ENCODE peak calls at places on chromosomes 13 and 19, in six cellular contexts. T is AG10803, O is fibroblast of pulmonary artery, Z is lung, H is stomach, W is brain microvascular endothelial cell. C is an unnamed sample.

GRCh38 chr13:26663801-26664200 is 96.8 kb downstream of the GPR12 start:
- DNase-seq in T (no peak), O (no peak), Z (no peak), H (no peak), W (no peak), C (no peak)

GRCh38 chr19:18435185-18435841 is 2.6 kb downstream of the ISYNA1 start:
- DNase-seq in T (no peak), O (no peak), Z (no peak), H (no peak), W (no peak), C (no peak)

GRCh38 chr13:99659234-99659633 is 158.0 kb downstream of the TM9SF2 start:
- DNase-seq in T (no peak), O (no peak), Z (no peak), H (no peak), W (no peak), C (no peak)

GRCh38 chr13:32745509-32745908 is 159.3 kb downstream of the PDS5B start:
- DNase-seq in T (no peak), O (no peak), Z (no peak), H (no peak), W (no peak), C (no peak)

GRCh38 chr13:20503088-20504083 is 22.3 kb downstream of the CRYL1 start:
- DNase-seq in T (no peak), O (no peak), Z (no peak), H (no peak), W (no peak), C (no peak)

GRCh38 chr13:29465741-29466293 is 129.7 kb downstream of the SLC7A1 start:
- DNase-seq in T (peak), O (peak), Z (no peak), H (peak), W (peak), C (peak)

GRCh38 chr19:40512473-40513344 is 45.9 kb downstream of the SPTBN4 start:
- DNase-seq in T (peak), O (peak), Z (no peak), H (peak), W (peak), C (peak)

GRCh38 chr13:73173160-73173905 is 114.5 kb downstream of the KLF5 start:
- DNase-seq in T (no peak), O (no peak), Z (no peak), H (no peak), W (no peak), C (no peak)

GRCh38 chr13:111247552-111247951 is 72.9 kb upstream of the TEX29 start:
- DNase-seq in T (peak), O (peak), Z (no peak), H (peak), W (no peak), C (no peak)

GRCh38 chr13:20193924-20194631 is 1.3 kb upstream of the GJB2 start:
- DNase-seq in T (no peak), O (no peak), Z (no peak), H (no peak), W (no peak), C (no peak)

GRCh38 chr19:29671393-29672076 is 6.3 kb downstream of the PLEKHF1 start:
- DNase-seq in T (no peak), O (peak), Z (peak), H (peak), W (peak), C (peak)

GRCh38 chr13:34019870-34020269 is 201.9 kb downstream of the RFC3 start:
- DNase-seq in T (no peak), O (no peak), Z (no peak), H (no peak), W (no peak), C (no peak)

GRCh38 chr13:34208326-34208725 is 390.4 kb downstream of the RFC3 start:
- DNase-seq in T (peak), O (no peak), Z (no peak), H (no peak), W (no peak), C (peak)

GRCh38 chr19:2554856-2555255 is 78.9 kb downstream of the GADD45B start:
- DNase-seq in T (peak), O (peak), Z (no peak), H (no peak), W (no peak), C (no peak)

GRCh38 chr13:75417647-75418046 is 64.3 kb downstream of the TBC1D4 start:
- DNase-seq in T (no peak), O (no peak), Z (no peak), H (no peak), W (no peak), C (no peak)

GRCh38 chr19:41844601-41845000 is at the start of gene LYPD4:
- DNase-seq in T (no peak), O (no peak), Z (no peak), H (no peak), W (no peak), C (no peak)

GRCh38 chr19:54329476-54330165 is 9.3 kb downstream of the LILRA4 start:
- DNase-seq in T (no peak), O (no peak), Z (no peak), H (no peak), W (no peak), C (no peak)

GRCh38 chr19:16627194-16627927 is 643 bp downstream of the MED26 start:
- DNase-seq in T (peak), O (no peak), Z (no peak), H (no peak), W (no peak), C (no peak)

GRCh38 chr13:91347996-91348905 is 764 bp downstream of the MIR17HG start:
- DNase-seq in T (peak), O (peak), Z (peak), H (peak), W (no peak), C (peak)

GRCh38 chr19:42494321-42494720 is 34.0 kb downstream of the CEACAM1 start:
- DNase-seq in T (no peak), O (no peak), Z (no peak), H (no peak), W (no peak), C (no peak)

GRCh38 chr13:51122868-51123267 is 11.8 kb upstream of the C13orf42 start:
- DNase-seq in T (no peak), O (no peak), Z (no peak), H (no peak), W (no peak), C (no peak)

GRCh38 chr13:112708560-112709240 is 18.9 kb downstream of the ATP11A start:
- DNase-seq in T (no peak), O (no peak), Z (no peak), H (no peak), W (no peak), C (no peak)

GRCh38 chr19:4773047-4773640 is 18.4 kb upstream of the FEM1A start:
- DNase-seq in T (no peak), O (no peak), Z (no peak), H (no peak), W (no peak), C (no peak)

GRCh38 chr19:48491793-48492123 is 19.9 kb downstream of the LMTK3 start:
- DNase-seq in T (no peak), O (no peak), Z (no peak), H (no peak), W (no peak), C (no peak)
- H3K4me3 ChIP-seq in T (no peak), O (no peak), Z (no peak), H (no peak), W (no peak), C (no peak)

GRCh38 chr13:54185785-54186184 is 1157.2 kb downstream of the OLFM4 start:
- DNase-seq in T (no peak), O (no peak), Z (no peak), H (no peak), W (no peak), C (no peak)
- TF ChIP-seq CTCF in T (no peak), O (no peak), Z (no peak), H (no peak), W (no peak), C (no peak)

GRCh38 chr13:40660270-40660669 is 6.2 kb downstream of the FOXO1 start:
- DNase-seq in T (no peak), O (no peak), Z (no peak), H (no peak), W (no peak), C (no peak)

GRCh38 chr13:40657961-40658360 is 8.5 kb downstream of the FOXO1 start:
- DNase-seq in T (no peak), O (no peak), Z (no peak), H (no peak), W (peak), C (peak)

GRCh38 chr13:40660692-40661091 is 5.7 kb downstream of the FOXO1 start:
- DNase-seq in T (no peak), O (no peak), Z (no peak), H (no peak), W (no peak), C (no peak)

GRCh38 chr13:40656358-40656757 is 10.1 kb downstream of the FOXO1 start:
- DNase-seq in T (no peak), O (no peak), Z (no peak), H (no peak), W (no peak), C (no peak)

GRCh38 chr13:40657307-40657706 is 9.1 kb downstream of the FOXO1 start:
- DNase-seq in T (no peak), O (no peak), Z (no peak), H (no peak), W (no peak), C (no peak)
- H3K4me3 ChIP-seq in T (no peak), O (no peak), Z (no peak), H (no peak), W (no peak), C (no peak)

GRCh38 chr19:38850976-38851621 is 1.3 kb upstream of the HNRNPL start:
- DNase-seq in T (no peak), O (no peak), Z (peak), H (no peak), W (no peak), C (no peak)
- TF ChIP-seq CTCF in T (no peak), O (no peak), Z (no peak), H (no peak), W (no peak), C (no peak)

GRCh38 chr13:80341771-80342271 is 895 bp upstream of the SPRY2 start:
- DNase-seq in T (no peak), O (peak), Z (peak), H (no peak), W (peak), C (peak)
- H3K4me3 ChIP-seq in T (peak), O (peak), Z (no peak), H (peak), W (peak), C (peak)

GRCh38 chr19:55637534-55637933 is 3.3 kb upstream of the ZNF580 start:
- DNase-seq in T (no peak), O (no peak), Z (no peak), H (no peak), W (no peak), C (no peak)

GRCh38 chr19:55635856-55636440 is 4.9 kb upstream of the ZNF580 start:
- DNase-seq in T (no peak), O (no peak), Z (no peak), H (no peak), W (no peak), C (no peak)

GRCh38 chr19:55636723-55637122 is 4.1 kb upstream of the ZNF580 start:
- DNase-seq in T (no peak), O (no peak), Z (no peak), H (no peak), W (no peak), C (no peak)

GRCh38 chr19:55633866-55634265 is 6.9 kb upstream of the ZNF580 start:
- DNase-seq in T (no peak), O (no peak), Z (no peak), H (no peak), W (no peak), C (no peak)

DNA sequence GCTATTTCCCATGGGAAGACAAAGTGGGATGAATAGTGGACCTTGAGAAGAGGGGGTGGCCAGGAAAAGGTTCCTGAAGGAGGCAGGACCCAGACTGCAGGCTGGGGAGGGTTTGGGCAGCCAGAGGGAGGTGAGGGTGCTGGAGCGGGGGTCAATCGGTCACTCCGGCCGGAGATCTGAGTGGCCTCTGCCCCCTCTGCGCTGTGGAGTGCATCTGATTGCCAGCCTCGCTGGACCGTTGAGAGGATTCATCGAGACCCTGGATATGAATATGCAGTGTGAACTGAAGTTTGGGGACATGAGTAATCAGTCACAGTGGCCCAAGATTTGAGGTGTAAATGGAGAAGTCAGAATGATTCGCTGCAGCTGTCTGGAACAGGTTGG is 5.5 kb upstream of the ZNF580 start:
- DNase-seq in T (no peak), O (no peak), Z (no peak), H (no peak), W (no peak), C (no peak)
- TF ChIP-seq CTCF in T (no peak), O (no peak), Z (no peak), H (no peak), W (no peak), C (no peak)

GRCh38 chr19:7293795-7294570 is at the start of gene INSR:
- DNase-seq in T (peak), O (peak), Z (peak), H (peak), W (peak), C (peak)

GRCh38 chr19:7288977-7289376 is 5.2 kb downstream of the INSR start:
- DNase-seq in T (no peak), O (no peak), Z (no peak), H (no peak), W (no peak), C (no peak)

GRCh38 chr19:7292950-7293794 is 1.0 kb downstream of the INSR start:
- DNase-seq in T (no peak), O (no peak), Z (peak), H (peak), W (no peak), C (peak)

GRCh38 chr19:7294571-7295212 is 478 bp upstream of the INSR start:
- DNase-seq in T (peak), O (peak), Z (peak), H (peak), W (no peak), C (peak)

DNA sequence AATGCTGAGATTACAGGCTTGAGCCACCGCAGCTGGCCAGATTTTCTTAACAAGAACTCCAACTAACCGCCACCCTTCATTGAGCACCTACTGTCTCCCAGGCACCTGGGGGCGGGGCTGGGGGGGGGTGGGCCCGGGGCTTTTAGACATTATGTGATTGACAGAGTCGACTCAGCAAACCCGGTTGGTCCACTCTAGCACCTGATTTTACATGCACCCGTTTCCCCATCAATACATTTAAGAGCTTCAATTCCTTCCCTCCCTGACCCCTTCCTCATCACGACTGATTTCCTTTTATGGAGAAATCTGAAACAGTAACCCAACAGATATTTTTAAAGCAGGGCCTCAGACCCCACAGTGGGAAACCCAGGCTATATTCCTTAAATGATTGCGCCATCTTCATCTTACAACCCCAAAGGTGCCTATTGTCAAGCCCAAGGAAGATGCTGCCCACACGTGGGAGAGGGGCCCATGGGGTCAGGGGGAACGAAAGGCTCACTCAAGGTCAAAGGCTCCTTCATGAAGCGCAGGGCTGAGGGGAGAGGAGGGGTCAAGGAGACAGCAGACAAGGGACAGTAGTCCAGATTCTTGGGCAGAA is 1.8 kb downstream of the INSR start:
- DNase-seq in T (no peak), O (no peak), Z (no peak), H (no peak), W (no peak), C (no peak)
- H3K4me3 ChIP-seq in T (peak), O (peak), Z (peak), H (peak), W (peak), C (peak)

DNA sequence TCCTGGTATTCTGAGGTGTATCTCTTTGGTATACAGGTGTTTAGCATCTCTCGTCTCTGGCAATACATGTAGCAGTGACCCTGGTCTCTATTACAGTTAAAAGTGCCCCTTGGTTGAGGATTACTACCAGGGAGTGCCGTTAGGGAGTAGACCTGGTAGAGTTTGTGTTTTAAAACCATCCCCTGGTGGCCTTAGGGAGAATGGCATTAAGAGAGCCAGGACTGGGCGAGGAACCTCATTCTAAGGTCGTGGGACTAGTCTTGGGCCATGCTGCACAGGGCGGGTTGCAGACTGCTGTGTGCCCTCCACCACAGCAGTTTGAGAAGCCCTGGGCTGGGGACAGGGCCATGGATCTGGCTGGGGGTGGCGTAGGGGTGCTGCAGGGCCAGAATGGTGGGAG is 35.0 kb downstream of the B3GLCT start:
- DNase-seq in T (no peak), O (peak), Z (no peak), H (no peak), W (no peak), C (peak)
- TF ChIP-seq CTCF in T (peak), O (peak), Z (no peak), H (no peak), W (peak), C (peak)

DNA sequence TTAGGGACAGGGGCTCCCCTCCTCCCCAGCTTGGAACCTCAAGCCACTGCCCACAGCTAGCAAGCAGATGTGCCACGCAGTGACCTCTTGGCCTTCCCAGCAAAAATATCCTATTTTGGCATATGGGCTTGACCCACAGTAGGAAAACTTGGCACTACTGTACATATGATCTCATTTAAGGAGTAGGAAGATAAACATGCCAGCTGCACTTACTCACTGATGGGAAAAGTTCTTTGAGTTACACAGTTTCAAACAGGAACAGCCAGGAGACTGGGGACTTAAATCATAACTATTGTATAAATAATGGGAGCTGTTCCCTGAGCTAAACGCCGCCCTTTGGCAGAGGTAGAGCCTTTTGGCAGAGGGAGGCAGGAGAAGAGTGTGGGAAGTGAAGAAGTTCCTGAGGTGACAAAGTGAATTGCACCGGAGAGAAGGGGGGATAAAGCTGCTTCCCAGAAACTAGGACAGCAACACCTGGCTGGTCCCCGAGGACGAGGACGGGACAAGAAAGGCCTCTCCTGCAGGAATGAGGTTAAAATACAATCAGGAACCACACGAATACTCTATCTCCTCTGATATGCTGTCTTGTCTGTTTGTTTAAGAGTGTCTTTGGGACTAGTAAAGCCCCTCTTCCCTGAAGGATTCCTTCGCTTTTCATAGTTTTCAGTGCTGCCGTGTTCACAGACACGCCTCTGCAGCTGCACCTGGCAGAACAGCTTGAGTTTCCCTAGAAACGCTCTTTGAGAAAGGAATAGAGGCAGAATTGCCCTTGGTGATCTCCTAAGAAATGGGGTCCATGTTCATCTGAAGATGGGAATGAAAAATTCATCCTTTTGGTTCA is 5.9 kb downstream of the SACS start:
- DNase-seq in T (peak), O (peak), Z (no peak), H (peak), W (peak), C (peak)
- H3K4me3 ChIP-seq in T (peak), O (peak), Z (no peak), H (peak), W (no peak), C (no peak)

GRCh38 chr13:98142427-98143156 is at the start of gene FARP1:
- DNase-seq in T (peak), O (peak), Z (peak), H (peak), W (no peak), C (peak)
- TF ChIP-seq CTCF in T (no peak), O (no peak), Z (peak), H (peak), W (peak), C (no peak)

C was measured in cardiac fibroblast.